ENCODE peak calls at places on chromosomes 16 and 17, in seven cellular contexts. C, A, R, O, S, V and M are unnamed samples.

GRCh38 chr16:77789646-77790370 is 1.4 kb downstream of the VAT1L start:
- DNase-seq in A (no peak), C (no peak), O (no peak), R (no peak), V (no peak), S (no peak), M (no peak)

GRCh38 chr17:36864230-36864629 is 73.0 kb upstream of the LHX1 start:
- DNase-seq in A (no peak), V (no peak), C (no peak), R (no peak), S (peak), O (no peak), M (no peak)

GRCh38 chr16:84585886-84586285 is 32.0 kb downstream of the COTL1 start:
- DNase-seq in S (peak), O (peak), A (no peak), R (no peak), C (no peak), V (no peak), M (no peak)

GRCh38 chr17:8015236-8015956 is 13.0 kb downstream of the GUCY2D start:
- DNase-seq in V (no peak), O (no peak), C (no peak), S (no peak), R (no peak), A (no peak), M (no peak)

GRCh38 chr17:67151717-67152116 is 93.3 kb downstream of the HELZ start:
- DNase-seq in A (no peak), C (peak), V (peak), S (no peak), O (no peak), R (no peak), M (no peak)

GRCh38 chr16:73846292-73846849 is 450.2 kb upstream of the PSMD7 start:
- DNase-seq in A (no peak), O (no peak), V (no peak), S (peak), R (no peak), C (no peak), M (no peak)

GRCh38 chr17:81328925-81329278 is 33.8 kb upstream of the SLC38A10 start:
- DNase-seq in V (peak), C (no peak), O (no peak), R (no peak), S (peak), A (no peak), M (peak)

GRCh38 chr17:65235284-65235683 is 98.1 kb downstream of the RGS9 start:
- DNase-seq in C (no peak), R (no peak), S (no peak), V (no peak), A (no peak), O (no peak), M (no peak)

GRCh38 chr17:41013606-41014005 is 4.7 kb upstream of the KRTAP3-1 start:
- DNase-seq in R (no peak), O (no peak), S (no peak), C (peak), V (no peak), A (no peak), M (no peak)

GRCh38 chr17:74190154-74190553 is 13.3 kb upstream of the RPL38 start:
- DNase-seq in S (peak), A (no peak), C (peak), V (peak), O (peak), R (no peak), M (no peak)

GRCh38 chr17:3603870-3604259 is 5.3 kb downstream of the TRPV1 start:
- DNase-seq in R (no peak), S (no peak), C (no peak), O (no peak), A (no peak), V (no peak), M (no peak)

GRCh38 chr17:46020023-46020735 is 21.1 kb downstream of the STH start:
- DNase-seq in A (no peak), C (no peak), S (no peak), R (peak), V (no peak), O (no peak), M (no peak)

GRCh38 chr17:72390675-72391501 is 270.1 kb downstream of the SOX9 start:
- DNase-seq in V (peak), C (peak), O (no peak), A (no peak), S (no peak), R (no peak), M (no peak)

GRCh38 chr17:79745641-79746105 is 14.9 kb downstream of the ENPP7 start:
- DNase-seq in C (no peak), R (no peak), O (no peak), A (no peak), S (no peak), V (no peak), M (no peak)

GRCh38 chr17:19365499-19365817 is 2.9 kb upstream of the B9D1 start:
- DNase-seq in C (no peak), S (no peak), R (no peak), V (no peak), A (no peak), O (no peak), M (no peak)

GRCh38 chr16:30929167-30929566 is 5.8 kb downstream of the FBXL19 start:
- DNase-seq in C (no peak), S (no peak), A (no peak), V (no peak), R (no peak), O (no peak), M (no peak)

GRCh38 chr17:32722733-32723132 is 154.2 kb downstream of the MYO1D start:
- DNase-seq in O (no peak), C (no peak), R (no peak), S (no peak), V (peak), A (no peak), M (no peak)

GRCh38 chr17:71071041-71071440 is 901.7 kb downstream of the KCNJ2 start:
- DNase-seq in C (no peak), R (no peak), A (no peak), V (no peak), S (no peak), O (no peak), M (no peak)

GRCh38 chr16:81695431-81695890 is 83.6 kb upstream of the PLCG2 start:
- DNase-seq in A (no peak), C (peak), S (no peak), O (no peak), V (peak), R (no peak), M (peak)

GRCh38 chr17:78986048-78986648 is 6.4 kb upstream of the LGALS3BP start:
- DNase-seq in S (no peak), V (peak), C (peak), A (no peak), O (peak), R (no peak), M (no peak)

GRCh38 chr16:12255473-12255872 is 278.9 kb downstream of the SNX29 start:
- DNase-seq in A (no peak), V (no peak), S (no peak), O (peak), R (no peak), C (peak), M (no peak)

GRCh38 chr17:64154321-64155089 is 24.6 kb upstream of the ERN1 start:
- DNase-seq in C (no peak), O (no peak), V (no peak), A (no peak), S (no peak), R (no peak), M (no peak)
- TF ChIP-seq CTCF in C (peak), O (no peak), V (no peak), A (no peak), S (no peak), R (no peak), M (no peak)

DNA sequence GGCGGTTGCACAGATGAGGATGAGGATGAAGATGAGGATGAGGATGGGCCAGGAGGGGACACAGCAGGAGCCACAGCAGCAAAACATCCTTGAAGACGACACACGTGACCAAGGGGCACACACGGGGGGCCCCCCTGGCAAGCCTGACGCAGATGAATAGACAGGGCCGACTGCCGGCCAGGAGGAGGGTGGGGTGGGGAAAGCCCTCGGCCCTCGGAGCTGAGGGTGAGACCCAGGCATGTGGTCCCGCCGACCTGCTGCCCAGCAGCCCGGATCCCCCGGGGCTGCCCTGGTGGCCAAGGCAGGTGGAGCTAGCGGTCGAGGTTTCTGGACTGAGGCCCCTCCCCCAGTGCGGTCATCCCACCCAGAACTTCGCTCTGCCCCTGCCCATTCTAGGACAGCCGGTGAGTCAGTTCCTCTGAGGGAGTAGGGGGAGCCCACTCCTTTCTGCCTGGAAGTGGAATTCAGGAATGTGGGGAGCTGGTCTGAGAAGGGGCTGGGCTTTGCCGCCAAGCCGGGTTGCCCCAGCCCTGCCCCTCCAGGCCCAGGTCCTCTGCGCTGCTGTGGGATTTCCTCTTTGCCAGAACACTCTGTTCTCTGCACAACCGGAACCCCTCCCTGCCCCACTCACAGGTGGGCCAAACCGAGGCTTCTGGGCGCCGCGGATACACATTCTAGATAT is 9.9 kb downstream of the CYGB start:
- DNase-seq in R (peak), S (peak), V (peak), C (peak), A (no peak), O (peak), M (peak)
- TF ChIP-seq CTCF in R (no peak), S (no peak), V (peak), C (no peak), A (no peak), O (no peak), M (no peak)

GRCh38 chr16:10016761-10017160 is 165.5 kb downstream of the GRIN2A start:
- DNase-seq in A (no peak), V (no peak), C (no peak), R (no peak), S (no peak), O (no peak), M (no peak)
- TF ChIP-seq CTCF in A (no peak), V (no peak), C (no peak), R (no peak), S (no peak), O (no peak), M (no peak)

DNA sequence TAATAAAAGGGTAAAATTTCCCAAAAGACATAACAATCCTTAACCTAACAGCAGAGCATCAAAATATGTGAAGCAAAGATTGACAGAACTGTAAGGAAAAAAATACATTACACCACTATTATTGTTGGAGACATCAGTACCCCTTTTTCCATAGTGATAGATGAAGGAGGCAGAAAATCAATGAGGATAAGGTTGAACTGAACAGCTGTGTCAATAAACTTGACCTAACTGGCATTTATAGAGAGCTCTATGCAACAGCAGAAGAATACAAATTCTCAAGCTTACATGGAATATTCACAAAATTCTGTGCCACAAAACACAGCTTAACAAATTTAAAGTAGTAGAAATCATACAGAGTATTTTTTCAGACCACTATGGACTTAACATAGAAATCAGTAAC is 195.0 kb upstream of the ELAC2 start:
- DNase-seq in S (no peak), R (no peak), A (no peak), C (no peak), V (no peak), O (no peak), M (no peak)
- TF ChIP-seq CTCF in S (no peak), R (no peak), A (no peak), C (no peak), V (no peak), O (no peak), M (no peak)

DNA sequence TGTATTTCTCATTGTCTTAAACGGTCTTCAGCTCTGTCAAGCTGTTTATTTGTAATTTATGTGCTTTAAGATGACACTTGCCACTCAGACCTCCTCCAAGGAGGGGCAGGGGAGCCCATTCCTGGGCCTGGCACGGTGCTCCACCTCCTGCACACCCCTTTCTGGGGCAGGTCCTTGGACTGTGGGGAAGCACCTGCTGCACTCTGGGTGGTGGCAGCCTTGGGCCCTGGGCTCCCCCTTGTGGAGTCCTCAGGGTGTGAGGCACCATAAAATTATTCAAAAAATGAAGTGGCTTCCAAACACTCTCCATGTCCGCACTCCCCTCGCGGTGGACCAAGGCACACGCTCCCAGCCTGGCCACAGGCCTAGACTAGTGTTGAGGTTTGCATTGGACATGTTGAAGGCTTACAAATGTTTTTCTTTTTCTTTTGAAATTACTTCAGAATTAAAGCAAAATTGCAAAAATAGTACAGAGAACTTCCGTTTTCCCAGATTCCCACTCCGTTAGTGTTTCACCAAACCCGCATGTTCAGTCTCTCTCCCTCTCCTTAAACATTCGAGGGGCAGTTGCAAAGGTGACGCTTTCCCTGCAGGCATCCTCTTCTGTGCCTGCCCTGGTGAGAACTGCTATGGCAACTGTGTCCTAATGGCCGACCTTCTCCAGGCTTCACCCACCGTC is 32.4 kb downstream of the FOXK2 start:
- DNase-seq in O (peak), V (peak), S (peak), C (peak), A (peak), R (peak), M (peak)
- TF ChIP-seq CTCF in O (peak), V (peak), S (peak), C (peak), A (no peak), R (peak), M (peak)

DNA sequence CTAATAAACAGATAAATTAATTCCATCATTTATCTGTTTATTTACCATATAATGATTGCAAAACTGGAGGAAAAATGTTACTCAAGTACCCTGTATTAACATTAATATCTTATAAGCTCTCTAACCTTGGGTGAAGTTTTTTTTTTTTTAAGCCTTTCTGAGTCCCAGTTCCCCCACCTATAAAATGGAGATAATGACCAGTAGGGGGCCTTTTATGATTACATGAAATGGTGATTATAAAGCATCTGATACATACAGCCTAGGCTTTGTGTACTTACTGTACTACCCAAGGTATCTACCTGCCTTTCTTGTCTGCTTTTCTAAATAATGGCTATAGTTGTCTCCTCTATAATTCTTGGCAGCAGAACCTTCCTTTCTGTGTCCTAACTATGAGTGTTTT is 22.6 kb downstream of the LRRC36 start:
- DNase-seq in O (peak), V (peak), R (no peak), A (no peak), S (peak), C (peak), M (no peak)
- TF ChIP-seq CTCF in O (peak), V (peak), R (peak), A (no peak), S (peak), C (peak), M (peak)

GRCh38 chr16:25978227-25978626 is 286.5 kb downstream of the HS3ST4 start:
- DNase-seq in A (no peak), S (no peak), C (no peak), R (no peak), O (no peak), V (no peak), M (no peak)
- TF ChIP-seq CTCF in A (no peak), S (no peak), C (no peak), R (no peak), O (no peak), V (no peak), M (no peak)

GRCh38 chr16:79379083-79379482 is 221.5 kb downstream of the MAF start:
- DNase-seq in A (peak), R (no peak), S (no peak), O (no peak), V (no peak), C (no peak), M (no peak)

GRCh38 chr16:79380990-79381389 is 219.5 kb downstream of the MAF start:
- DNase-seq in S (peak), V (no peak), O (no peak), R (no peak), A (no peak), C (no peak), M (no peak)

GRCh38 chr16:79386299-79386698 is 214.2 kb downstream of the MAF start:
- DNase-seq in A (no peak), R (no peak), C (no peak), O (no peak), S (no peak), V (no peak), M (no peak)

GRCh38 chr16:79381552-79382042 is 218.9 kb downstream of the MAF start:
- DNase-seq in O (no peak), A (peak), R (no peak), S (no peak), C (no peak), V (no peak), M (no peak)
- TF ChIP-seq CTCF in O (no peak), A (no peak), R (no peak), S (no peak), C (no peak), V (no peak), M (no peak)